ENCODE peak calls at places on chromosomes 12 and 14, in six cellular contexts. C, U, R, F, K and L are unnamed samples.
A peak's percentile ranks its signal among the peaks of the same experiment; 100 is the strongest.

GRCh38 chr12:104935892-104936291 is 22.2 kb downstream of the SLC41A2 start:
- DNase-seq in C (no peak), U (no peak), K (no peak), F (no peak), R (no peak), L (no peak)

GRCh38 chr12:93737457-93738198 is 60.5 kb downstream of the CRADD start:
- DNase-seq in K (no peak), R (no peak), U (no peak), F (no peak), C (no peak), L (no peak)

GRCh38 chr12:47755655-47756562 is 2.8 kb downstream of the RAPGEF3 start:
- DNase-seq in C (no peak), F (no peak), R (no peak), K (no peak), U (no peak), L (no peak)

GRCh38 chr12:56629459-56630179 is 507 bp downstream of the BAZ2A start:
- DNase-seq in U (peak; percentile 27), C (peak; percentile 32), F (no peak), R (no peak), K (peak; percentile 37), L (peak; percentile 16)

GRCh38 chr12:68334136-68334535 is 2.0 kb upstream of the MDM1 start:
- DNase-seq in F (peak; percentile 51), K (no peak), R (no peak), U (no peak), C (no peak), L (no peak)

GRCh38 chr14:63435838-63436237 is 107.3 kb downstream of the PPP2R5E start:
- DNase-seq in C (peak; percentile 30), F (no peak), K (no peak), R (no peak), U (peak; percentile 91), L (peak; percentile 20)

GRCh38 chr14:81252278-81252677 is 31.5 kb upstream of the GTF2A1 start:
- DNase-seq in U (no peak), C (no peak), R (no peak), F (no peak), K (no peak), L (no peak)

GRCh38 chr14:29403091-29403490 is 524.6 kb downstream of the PRKD1 start:
- DNase-seq in C (no peak), K (no peak), U (no peak), R (no peak), F (no peak), L (no peak)

GRCh38 chr12:1795221-1795784 is 25.1 kb upstream of the LRTM2 start:
- DNase-seq in F (peak; percentile 52), C (no peak), R (no peak), K (no peak), U (no peak), L (no peak)

GRCh38 chr14:77314043-77314442 is 6.6 kb downstream of the POMT2 start:
- DNase-seq in U (peak; percentile 96), C (peak; percentile 47), K (no peak), R (no peak), F (peak; percentile 49), L (no peak)

GRCh38 chr14:56666716-56667115 is 87.1 kb downstream of the TMEM260 start:
- DNase-seq in R (no peak), U (peak; percentile 77), C (no peak), K (no peak), F (no peak), L (no peak)